ENCODE peak calls at places on chromosomes 4 and X, in six cellular contexts. P is lower lobe of right lung, I is H1, L is HCT116, Y is heart left ventricle, G is AG10803. A is an unnamed sample.

GRCh38 chr4:125433453-125433852 is 118.7 kb downstream of the FAT4 start:
- DNase-seq in P (no peak), I (no peak), L (no peak), Y (no peak), G (peak), A (peak)

GRCh38 chr4:122329876-122330595 is 48.8 kb upstream of the ADAD1 start:
- DNase-seq in P (no peak), I (no peak), L (no peak), Y (no peak), G (peak), A (peak)

GRCh38 chr4:2251795-2252529 is 9.9 kb downstream of the MXD4 start:
- DNase-seq in P (peak), I (no peak), L (no peak), Y (peak), G (no peak), A (no peak)

GRCh38 chrX:152988536-152989291 is 5.2 kb downstream of the PNMA5 start:
- DNase-seq in P (no peak), I (no peak), L (no peak), Y (no peak), G (no peak), A (no peak)

GRCh38 chr4:100109921-100110320 is 80.3 kb downstream of the DDIT4L start:
- DNase-seq in P (no peak), I (no peak), L (no peak), Y (no peak), G (no peak), A (no peak)

GRCh38 chr4:187478292-187479205 is 517.0 kb upstream of the ZFP42 start:
- DNase-seq in P (no peak), I (no peak), L (no peak), Y (no peak), G (peak), A (peak)

GRCh38 chr4:102328045-102328444 is 17.2 kb downstream of the SLC39A8 start:
- DNase-seq in P (no peak), I (no peak), L (no peak), Y (no peak), G (peak), A (peak)

GRCh38 chr4:575281-576141 is 584 bp downstream of the TMEM271 start:
- DNase-seq in P (no peak), I (peak), L (no peak), Y (no peak), G (peak), A (peak)

GRCh38 chr4:133154725-133155124 is 5.6 kb downstream of the PCDH10 start:
- DNase-seq in P (no peak), I (no peak), L (peak), Y (no peak), G (peak), A (peak)

GRCh38 chrX:39808471-39808917 is 289.3 kb downstream of the BCOR start:
- DNase-seq in P (no peak), I (no peak), L (no peak), Y (no peak), G (peak), A (peak)

GRCh38 chrX:9396930-9397329 is 67.9 kb upstream of the TBL1X start:
- DNase-seq in P (no peak), I (no peak), L (no peak), Y (no peak), G (peak), A (peak)

GRCh38 chr4:125728568-125728967 is 413.8 kb downstream of the FAT4 start:
- DNase-seq in P (no peak), I (peak), L (no peak), Y (no peak), G (peak), A (peak)

GRCh38 chr4:125315571-125316390 is 1.0 kb downstream of the FAT4 start:
- DNase-seq in P (peak), I (no peak), L (no peak), Y (peak), G (peak), A (peak)

GRCh38 chr4:48602222-48602621 is 112.2 kb downstream of the ZAR1 start:
- DNase-seq in P (no peak), I (no peak), L (no peak), Y (no peak), G (peak), A (peak)

GRCh38 chr4:77342170-77342810 is 185.3 kb downstream of the CCNG2 start:
- DNase-seq in P (no peak), I (no peak), L (no peak), Y (no peak), G (no peak), A (no peak)

GRCh38 chrX:97126020-97126419 is 242.3 kb downstream of the RPA4 start:
- DNase-seq in P (no peak), I (no peak), L (no peak), Y (no peak), G (peak), A (peak)

GRCh38 chrX:128927363-128927762 is 595.9 kb downstream of the SMARCA1 start:
- DNase-seq in P (no peak), I (no peak), L (no peak), Y (no peak), G (no peak), A (no peak)

GRCh38 chr4:108415389-108415788 is 205.0 kb upstream of the RPL34 start:
- DNase-seq in P (no peak), I (no peak), L (no peak), Y (no peak), G (no peak), A (no peak)

GRCh38 chr4:76704133-76704881 is 193.6 kb downstream of the SOWAHB start:
- DNase-seq in P (peak), I (no peak), L (peak), Y (no peak), G (peak), A (peak)

GRCh38 chrX:108186811-108187210 is 95.2 kb downstream of the ATG4A start:
- DNase-seq in P (no peak), I (no peak), L (peak), Y (no peak), G (peak), A (peak)

GRCh38 chrX:16851421-16851820 is 18.7 kb downstream of the RBBP7 start:
- DNase-seq in P (no peak), I (no peak), L (no peak), Y (no peak), G (no peak), A (no peak)

GRCh38 chr4:76570141-76570989 is 135.3 kb downstream of the SHROOM3 start:
- DNase-seq in P (no peak), I (no peak), L (no peak), Y (no peak), G (no peak), A (no peak)

GRCh38 chrX:19954707-19955106 is 36.2 kb downstream of the BCLAF3 start:
- DNase-seq in P (no peak), I (no peak), L (no peak), Y (no peak), G (peak), A (peak)

GRCh38 chrX:148658115-148658725 is 157.8 kb downstream of the AFF2 start:
- DNase-seq in P (no peak), I (no peak), L (no peak), Y (no peak), G (peak), A (no peak)

GRCh38 chr4:26717332-26717731 is 133.4 kb downstream of the TBC1D19 start:
- DNase-seq in P (no peak), I (no peak), L (peak), Y (no peak), G (peak), A (peak)

GRCh38 chr4:8912089-8912455 is 40.4 kb upstream of the HMX1 start:
- DNase-seq in P (no peak), I (no peak), L (no peak), Y (no peak), G (no peak), A (no peak)

GRCh38 chr4:100079264-100079663 is 111.0 kb downstream of the DDIT4L start:
- DNase-seq in P (no peak), I (no peak), L (no peak), Y (no peak), G (no peak), A (no peak)

GRCh38 chr4:138835833-138836521 is 179.6 kb upstream of the NOCT start:
- DNase-seq in P (no peak), I (no peak), L (no peak), Y (peak), G (peak), A (peak)

GRCh38 chr4:24278693-24279092 is 305.7 kb downstream of the DHX15 start:
- DNase-seq in P (no peak), I (no peak), L (no peak), Y (no peak), G (no peak), A (peak)
- H3K4me3 ChIP-seq in P (no peak), I (no peak), L (no peak), Y (no peak), G (no peak), A (no peak)

GRCh38 chr4:182585321-182585720 is 331.9 kb downstream of the DCTD start:
- DNase-seq in P (no peak), I (peak), L (no peak), Y (no peak), G (no peak), A (no peak)
- TF ChIP-seq CTCF in P (no peak), I (peak), L (no peak), Y (no peak), G (no peak), A (no peak)

DNA sequence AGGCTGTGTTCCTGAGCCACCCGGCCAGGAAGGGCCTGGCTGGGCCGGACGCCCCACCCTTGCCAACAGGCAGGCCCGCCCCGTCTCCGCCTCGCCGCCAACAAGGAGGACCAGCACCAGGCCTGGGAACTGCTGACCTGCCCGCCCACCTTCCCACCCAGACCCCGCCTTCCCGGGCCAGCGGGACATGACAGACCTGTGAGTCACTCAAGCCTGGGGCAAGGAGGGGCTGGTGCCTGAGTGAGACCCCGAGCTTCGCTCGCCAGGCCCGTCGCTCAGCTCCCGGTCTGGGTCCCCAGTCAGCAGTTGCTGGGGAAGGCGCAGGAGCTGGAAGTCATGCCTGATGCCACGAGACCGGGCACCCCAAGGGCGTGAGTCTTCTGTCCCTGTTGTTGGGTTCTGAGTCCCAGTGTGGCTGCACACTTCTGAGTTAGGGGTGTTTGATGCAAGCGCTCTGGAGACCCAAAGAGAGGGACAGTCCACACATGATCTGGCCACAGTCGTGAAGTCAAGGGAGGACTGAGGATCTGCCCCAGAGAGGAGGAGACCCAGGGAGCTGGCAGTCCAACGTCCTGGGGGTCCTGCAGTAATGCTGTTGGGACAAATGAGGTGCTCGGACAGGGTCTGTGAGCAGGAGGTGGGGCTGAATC is at the start of gene DNASE1L1:
- DNase-seq in P (peak), I (peak), L (no peak), Y (peak), G (peak), A (peak)
- H3K4me3 ChIP-seq in P (peak), I (peak), L (peak), Y (no peak), G (peak), A (peak)

GRCh38 chrX:135713795-135714194 is 356 bp downstream of the CT45A1 start:
- DNase-seq in P (no peak), I (no peak), L (no peak), Y (no peak), G (no peak), A (no peak)

GRCh38 chrX:135707880-135708279 is 5.6 kb upstream of the CT45A1 start:
- DNase-seq in P (no peak), I (peak), L (peak), Y (no peak), G (no peak), A (no peak)
- TF ChIP-seq CTCF in P (no peak), I (peak), L (peak), Y (no peak), G (no peak), A (peak)

DNA sequence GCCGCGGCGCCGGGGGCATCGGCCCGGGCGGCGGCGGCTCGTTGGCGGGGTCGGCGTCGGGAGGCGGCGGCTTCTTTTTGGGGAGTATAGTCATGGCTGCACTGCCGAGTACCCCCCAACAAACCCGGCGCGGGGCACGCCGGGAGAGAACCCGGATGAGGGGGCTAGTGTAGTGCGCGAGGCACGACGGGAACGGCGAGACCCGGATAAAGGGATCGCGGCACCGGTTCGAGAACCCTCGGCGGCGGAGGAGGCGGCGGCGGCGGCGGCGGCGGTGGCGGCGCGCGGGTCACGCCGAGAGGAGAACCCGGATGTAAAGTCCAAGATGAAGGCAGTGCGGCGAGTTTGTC is at the start of gene OTUD5:
- DNase-seq in P (peak), I (no peak), L (no peak), Y (peak), G (no peak), A (no peak)
- H3K4me3 ChIP-seq in P (peak), I (peak), L (peak), Y (peak), G (peak), A (peak)

GRCh38 chr4:67332627-67333026 is 212.7 kb downstream of the CENPC start:
- DNase-seq in P (no peak), I (no peak), L (no peak), Y (no peak), G (peak), A (peak)
- TF ChIP-seq CTCF in P (peak), I (peak), L (no peak), Y (no peak), G (peak), A (peak)

GRCh38 chr4:10033191-10033881 is 12.0 kb upstream of the SLC2A9 start:
- DNase-seq in P (no peak), I (no peak), L (no peak), Y (peak), G (peak), A (peak)

GRCh38 chr4:10035130-10035529 is 13.8 kb upstream of the SLC2A9 start:
- DNase-seq in P (no peak), I (no peak), L (no peak), Y (no peak), G (no peak), A (no peak)

GRCh38 chr4:10034612-10035104 is 13.4 kb upstream of the SLC2A9 start:
- DNase-seq in P (no peak), I (no peak), L (no peak), Y (no peak), G (no peak), A (no peak)

GRCh38 chr4:10032625-10033024 is 11.3 kb upstream of the SLC2A9 start:
- DNase-seq in P (no peak), I (no peak), L (peak), Y (no peak), G (peak), A (peak)

GRCh38 chr4:10034136-10034535 is 12.8 kb upstream of the SLC2A9 start:
- DNase-seq in P (no peak), I (no peak), L (no peak), Y (no peak), G (no peak), A (no peak)
- H3K4me3 ChIP-seq in P (no peak), I (no peak), L (no peak), Y (no peak), G (no peak), A (no peak)